ENCODE peak calls at places on chromosomes 3 and 15, in eight cellular contexts. S is BJ, P is heart left ventricle, B is IMR-90, W is HCT116, K is thoracic aorta, T is cardiac muscle cell, X is mucosa of descending colon. A is an unnamed sample.

GRCh38 chr3:50620846-50621245 is 3.9 kb downstream of the MAPKAPK3 start:
- DNase-seq in S (no peak), P (peak; percentile 37), B (no peak), W (no peak), K (no peak), T (no peak), X (no peak), A (no peak)

GRCh38 chr3:136334209-136334608 is 84.1 kb downstream of the PCCB start:
- DNase-seq in S (no peak), P (no peak), B (peak; percentile 47), W (no peak), K (no peak), T (no peak), X (no peak), A (no peak)

GRCh38 chr15:41620536-41621199 is 39.5 kb upstream of the MGA start:
- DNase-seq in S (no peak), P (no peak), B (no peak), W (no peak), K (no peak), T (no peak), X (no peak), A (no peak)

GRCh38 chr15:93983501-93983900 is 247.9 kb upstream of the MCTP2 start:
- DNase-seq in S (no peak), P (no peak), B (no peak), W (no peak), K (no peak), T (peak; percentile 28), X (no peak), A (no peak)

GRCh38 chr15:101022306-101022705 is 103.1 kb downstream of the LRRK1 start:
- DNase-seq in S (no peak), P (no peak), B (no peak), W (no peak), K (no peak), T (no peak), X (no peak), A (no peak)

GRCh38 chr3:41276191-41276590 is 76.9 kb downstream of the CTNNB1 start:
- DNase-seq in S (no peak), P (no peak), B (no peak), W (no peak), K (no peak), T (no peak), X (no peak), A (no peak)

GRCh38 chr15:98799991-98800390 is 151.7 kb downstream of the IGF1R start:
- DNase-seq in S (no peak), P (no peak), B (no peak), W (no peak), K (no peak), T (no peak), X (no peak), A (peak; percentile 46)

GRCh38 chr3:128012050-128012449 is 40.2 kb upstream of the SEC61A1 start:
- DNase-seq in S (no peak), P (no peak), B (no peak), W (no peak), K (no peak), T (no peak), X (no peak), A (no peak)

GRCh38 chr3:46349484-46350261 is 4.2 kb upstream of the CCR2 start:
- DNase-seq in S (no peak), P (no peak), B (no peak), W (no peak), K (no peak), T (no peak), X (no peak), A (no peak)

GRCh38 chr3:183554377-183554776 is 1.1 kb downstream of the KLHL6 start:
- DNase-seq in S (no peak), P (no peak), B (no peak), W (no peak), K (no peak), T (no peak), X (no peak), A (no peak)

GRCh38 chr3:194711913-194712312 is 26.2 kb downstream of the FAM43A start:
- DNase-seq in S (peak; percentile 90), P (peak; percentile 67), B (peak; percentile 91), W (peak; percentile 43), K (no peak), T (peak; percentile 82), X (no peak), A (peak; percentile 94)

GRCh38 chr3:100540791-100541334 is 48.4 kb downstream of the TMEM45A start:
- DNase-seq in S (no peak), P (no peak), B (no peak), W (no peak), K (no peak), T (no peak), X (no peak), A (no peak)

GRCh38 chr3:72343078-72343477 is 505.2 kb downstream of the SHQ1 start:
- DNase-seq in S (no peak), P (no peak), B (peak; percentile 57), W (no peak), K (no peak), T (no peak), X (no peak), A (peak; percentile 72)

GRCh38 chr3:51968883-51969674 is 1.8 kb upstream of the PCBP4 start:
- DNase-seq in S (no peak), P (no peak), B (no peak), W (no peak), K (no peak), T (no peak), X (no peak), A (no peak)
- H3K4me3 ChIP-seq in S (no peak overlapping the region), P (no peak overlapping the region), B (no peak overlapping the region), W (no peak overlapping the region), K (no peak overlapping the region), T (no peak overlapping the region), X (no peak overlapping the region), A (no peak overlapping the region)

GRCh38 chr15:33322091-33322490 is 11.3 kb downstream of the RYR3 start:
- DNase-seq in S (no peak), P (no peak), B (no peak), W (no peak), K (no peak), T (no peak), X (no peak), A (no peak)
- TF ChIP-seq CTCF in S (no peak), P (no peak), B (no peak), W (no peak), K (no peak), T (no peak), X (no peak), A (no peak)

GRCh38 chr3:10140996-10141546 is 507 bp upstream of the VHL start:
- DNase-seq in S (no peak), P (no peak), B (no peak), W (no peak), K (no peak), T (no peak), X (no peak), A (no peak)

GRCh38 chr3:10150987-10151386 is 9.4 kb downstream of the VHL start:
- DNase-seq in S (no peak), P (no peak), B (no peak), W (no peak), K (no peak), T (no peak), X (no peak), A (no peak)

GRCh38 chr3:10149222-10149621 is 7.6 kb downstream of the VHL start:
- DNase-seq in S (no peak), P (no peak), B (no peak), W (no peak), K (no peak), T (no peak), X (no peak), A (no peak)

GRCh38 chr3:10142707-10143560 is 1.4 kb downstream of the VHL start:
- DNase-seq in S (no peak), P (no peak), B (no peak), W (no peak), K (no peak), T (no peak), X (no peak), A (no peak)

DNA sequence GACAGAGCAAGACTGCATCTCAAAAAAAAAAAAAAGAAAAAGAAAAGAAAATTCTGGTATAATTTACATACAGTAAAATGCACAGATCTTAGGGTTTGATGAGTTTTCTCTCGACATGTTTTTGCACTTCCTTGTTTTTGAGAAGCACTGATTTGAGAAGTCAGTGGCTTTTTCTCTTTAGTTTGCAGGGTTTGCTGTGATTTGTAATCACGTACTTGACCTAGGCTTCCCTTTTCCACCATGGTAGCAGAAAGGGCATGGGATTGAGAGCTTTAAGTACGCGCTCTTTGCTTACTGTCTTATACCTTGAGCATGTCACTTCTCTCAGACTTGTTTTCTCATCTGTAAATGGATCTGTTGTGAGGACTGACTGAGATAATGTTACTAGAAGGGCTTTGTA is 4.1 kb downstream of the VHL start:
- DNase-seq in S (no peak), P (no peak), B (no peak), W (no peak), K (no peak), T (no peak), X (no peak), A (no peak)
- H3K4me3 ChIP-seq in S (no peak overlapping the region), P (no peak overlapping the region), B (no peak overlapping the region), W (no peak overlapping the region), K (no peak overlapping the region), T (no peak overlapping the region), X (no peak overlapping the region), A (no peak overlapping the region)

GRCh38 chr15:70484993-70485392 is 278.4 kb downstream of the UACA start:
- DNase-seq in S (no peak), P (no peak), B (no peak), W (no peak), K (no peak), T (no peak), X (no peak), A (no peak)

GRCh38 chr15:70486012-70486411 is 277.3 kb downstream of the UACA start:
- DNase-seq in S (no peak), P (no peak), B (no peak), W (no peak), K (no peak), T (no peak), X (no peak), A (no peak)

GRCh38 chr15:70488002-70488605 is 275.3 kb downstream of the UACA start:
- DNase-seq in S (no peak), P (peak; percentile 58), B (peak; percentile 67), W (no peak), K (no peak), T (peak; percentile 64), X (peak; percentile 86), A (peak; percentile 80)

GRCh38 chr15:70487380-70487725 is 276.0 kb downstream of the UACA start:
- DNase-seq in S (no peak), P (no peak), B (no peak), W (no peak), K (no peak), T (no peak), X (no peak), A (no peak)

DNA sequence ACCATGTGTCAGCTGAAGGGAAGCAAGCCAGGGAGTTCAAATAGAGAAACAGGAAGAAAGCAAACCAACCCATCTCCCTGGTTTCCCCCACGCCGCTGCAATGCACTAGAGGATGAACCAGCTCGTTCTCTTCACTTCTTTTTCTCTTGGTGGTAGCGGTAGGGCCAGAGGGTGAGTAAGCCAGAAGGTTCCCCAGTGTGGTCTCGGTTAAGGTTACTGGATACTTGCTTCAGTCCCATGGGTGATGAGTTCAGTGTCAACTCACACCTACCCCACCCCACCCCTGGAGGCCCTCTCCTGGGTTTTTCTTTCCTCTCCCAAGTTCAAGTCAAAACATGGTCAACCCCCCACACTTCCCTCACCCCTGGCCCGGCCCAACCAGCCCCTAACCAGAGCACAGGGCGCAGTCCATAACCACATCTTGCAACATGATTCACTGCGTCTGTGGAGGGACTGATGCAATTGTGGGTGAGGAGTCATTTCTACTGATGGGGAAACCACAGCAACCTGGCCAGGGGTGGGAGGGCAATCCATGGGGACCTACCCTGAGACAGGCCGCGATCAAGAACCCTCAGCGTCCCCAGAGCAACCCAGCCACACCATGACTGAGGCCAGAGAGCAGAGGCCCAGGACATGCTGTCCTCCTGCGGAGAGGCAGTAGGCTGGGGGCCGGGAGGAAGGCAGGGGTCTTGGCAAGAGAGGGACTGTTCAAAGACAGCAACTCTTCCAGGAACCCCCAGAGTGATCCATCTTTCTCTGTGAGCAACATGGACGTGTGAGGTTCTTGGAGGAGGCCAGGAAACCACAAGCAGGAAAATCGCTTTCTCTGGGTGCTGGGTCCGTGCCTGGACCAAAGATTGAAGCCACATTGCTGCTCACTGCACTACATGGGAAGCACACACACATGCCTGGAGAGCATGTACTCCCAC is 276.6 kb downstream of the UACA start:
- DNase-seq in S (no peak), P (no peak), B (peak; percentile 89), W (no peak), K (no peak), T (no peak), X (no peak), A (peak; percentile 98)
- TF ChIP-seq CTCF in S (no peak), P (no peak), B (no peak), W (no peak), K (no peak), T (no peak), X (no peak), A (no peak)

A was measured in astrocyte of the spinal cord.